ENCODE peak calls at places on chromosomes 7 and 10, in ten cellular contexts. One of them, this sample, is unnamed.
A peak's percentile ranks its signal among the peaks of the same experiment; 100 is the strongest.

GRCh38 chr10:117555017-117555416 is 12.5 kb downstream of the EMX2 start:
- DNase-seq in K562: no peak
- DNase-seq in ovary: no peak
- DNase-seq in A549: no peak
- DNase-seq in esophagus muscularis mucosa: no peak
- DNase-seq in GM12878: no peak
- DNase-seq in HepG2: no peak
- DNase-seq in tibial nerve: no peak
- DNase-seq in SK-N-SH: no peak
- DNase-seq in transverse colon: no peak
- DNase-seq in this sample: no peak

GRCh38 chr7:100590077-100590737 is 4.1 kb downstream of the FBXO24 start:
- DNase-seq in GM12878: no peak
- DNase-seq in SK-N-SH: no peak
- DNase-seq in transverse colon: no peak
- DNase-seq in K562: no peak
- DNase-seq in tibial nerve: no peak
- DNase-seq in HepG2: no peak
- DNase-seq in ovary: peak; percentile 42
- DNase-seq in esophagus muscularis mucosa: no peak
- DNase-seq in A549: no peak
- DNase-seq in this sample: no peak

GRCh38 chr10:124001391-124002260 is 91.8 kb downstream of the CHST15 start:
- DNase-seq in A549: no peak
- DNase-seq in SK-N-SH: peak; percentile 8
- DNase-seq in HepG2: no peak
- DNase-seq in K562: no peak
- DNase-seq in GM12878: no peak
- DNase-seq in ovary: peak; percentile 24
- DNase-seq in transverse colon: no peak
- DNase-seq in tibial nerve: no peak
- DNase-seq in esophagus muscularis mucosa: peak; percentile 91
- DNase-seq in this sample: peak; percentile 23

GRCh38 chr7:98119257-98119918 is 12.7 kb downstream of the LMTK2 start:
- DNase-seq in HepG2: peak; percentile 53
- DNase-seq in tibial nerve: no peak
- DNase-seq in transverse colon: no peak
- DNase-seq in SK-N-SH: no peak
- DNase-seq in A549: peak; percentile 46
- DNase-seq in GM12878: no peak
- DNase-seq in K562: no peak
- DNase-seq in esophagus muscularis mucosa: no peak
- DNase-seq in ovary: no peak
- DNase-seq in this sample: no peak

GRCh38 chr7:102260856-102261255 is 25.8 kb upstream of the SH2B2 start:
- DNase-seq in ovary: peak; percentile 52
- DNase-seq in SK-N-SH: peak; percentile 96
- DNase-seq in K562: no peak
- DNase-seq in HepG2: no peak
- DNase-seq in GM12878: no peak
- DNase-seq in esophagus muscularis mucosa: no peak
- DNase-seq in transverse colon: no peak
- DNase-seq in tibial nerve: no peak
- DNase-seq in A549: no peak
- DNase-seq in this sample: no peak

GRCh38 chr7:74233655-74234280 is 20.4 kb downstream of the RFC2 start:
- DNase-seq in ovary: no peak
- DNase-seq in A549: no peak
- DNase-seq in GM12878: no peak
- DNase-seq in transverse colon: no peak
- DNase-seq in HepG2: no peak
- DNase-seq in tibial nerve: no peak
- DNase-seq in SK-N-SH: no peak
- DNase-seq in esophagus muscularis mucosa: no peak
- DNase-seq in K562: peak; percentile 50
- DNase-seq in this sample: no peak

GRCh38 chr7:47601119-47601880 is 19.4 kb upstream of the TNS3 start:
- DNase-seq in tibial nerve: no peak
- DNase-seq in ovary: no peak
- DNase-seq in GM12878: no peak
- DNase-seq in A549: no peak
- DNase-seq in transverse colon: no peak
- DNase-seq in esophagus muscularis mucosa: no peak
- DNase-seq in HepG2: peak; percentile 40
- DNase-seq in K562: no peak
- DNase-seq in SK-N-SH: no peak
- DNase-seq in this sample: no peak

GRCh38 chr7:45099891-45100760 is 11.4 kb upstream of the NACAD start:
- DNase-seq in transverse colon: no peak
- DNase-seq in HepG2: no peak
- DNase-seq in GM12878: no peak
- DNase-seq in esophagus muscularis mucosa: no peak
- DNase-seq in SK-N-SH: no peak
- DNase-seq in A549: no peak
- DNase-seq in ovary: no peak
- DNase-seq in tibial nerve: no peak
- DNase-seq in K562: no peak
- DNase-seq in this sample: no peak

GRCh38 chr7:139588632-139589031 is 65.1 kb downstream of the CLEC2L start:
- DNase-seq in ovary: peak; percentile 71
- DNase-seq in A549: no peak
- DNase-seq in transverse colon: no peak
- DNase-seq in tibial nerve: no peak
- DNase-seq in K562: peak; percentile 61
- DNase-seq in HepG2: no peak
- DNase-seq in SK-N-SH: no peak
- DNase-seq in esophagus muscularis mucosa: peak; percentile 90
- DNase-seq in GM12878: no peak
- DNase-seq in this sample: peak; percentile 20

GRCh38 chr10:88881922-88882645 is 2.0 kb downstream of the STAMBPL1 start:
- DNase-seq in tibial nerve: no peak
- DNase-seq in SK-N-SH: no peak
- DNase-seq in transverse colon: no peak
- DNase-seq in A549: no peak
- DNase-seq in HepG2: no peak
- DNase-seq in esophagus muscularis mucosa: no peak
- DNase-seq in ovary: no peak
- DNase-seq in GM12878: no peak
- DNase-seq in K562: no peak
- DNase-seq in this sample: no peak

GRCh38 chr10:88883443-88883799 is 3.4 kb downstream of the STAMBPL1 start:
- DNase-seq in A549: no peak
- DNase-seq in GM12878: no peak
- DNase-seq in K562: no peak
- DNase-seq in transverse colon: no peak
- DNase-seq in tibial nerve: no peak
- DNase-seq in SK-N-SH: no peak
- DNase-seq in esophagus muscularis mucosa: no peak
- DNase-seq in ovary: no peak
- DNase-seq in HepG2: no peak
- DNase-seq in this sample: no peak

GRCh38 chr10:88879754-88880286 is at the start of gene STAMBPL1:
- DNase-seq in SK-N-SH: no peak
- DNase-seq in K562: no peak
- DNase-seq in GM12878: peak; percentile 50
- DNase-seq in tibial nerve: peak; percentile 19
- DNase-seq in ovary: peak; percentile 59
- DNase-seq in HepG2: no peak
- DNase-seq in transverse colon: peak; percentile 77
- DNase-seq in A549: peak; percentile 56
- DNase-seq in esophagus muscularis mucosa: peak; percentile 93
- DNase-seq in this sample: peak; percentile 61

GRCh38 chr10:88881335-88881734 is 1.3 kb downstream of the STAMBPL1 start:
- DNase-seq in A549: no peak
- DNase-seq in esophagus muscularis mucosa: no peak
- DNase-seq in SK-N-SH: peak; percentile 20
- DNase-seq in transverse colon: no peak
- DNase-seq in GM12878: no peak
- DNase-seq in tibial nerve: no peak
- DNase-seq in HepG2: no peak
- DNase-seq in ovary: no peak
- DNase-seq in K562: no peak
- DNase-seq in this sample: no peak

DNA sequence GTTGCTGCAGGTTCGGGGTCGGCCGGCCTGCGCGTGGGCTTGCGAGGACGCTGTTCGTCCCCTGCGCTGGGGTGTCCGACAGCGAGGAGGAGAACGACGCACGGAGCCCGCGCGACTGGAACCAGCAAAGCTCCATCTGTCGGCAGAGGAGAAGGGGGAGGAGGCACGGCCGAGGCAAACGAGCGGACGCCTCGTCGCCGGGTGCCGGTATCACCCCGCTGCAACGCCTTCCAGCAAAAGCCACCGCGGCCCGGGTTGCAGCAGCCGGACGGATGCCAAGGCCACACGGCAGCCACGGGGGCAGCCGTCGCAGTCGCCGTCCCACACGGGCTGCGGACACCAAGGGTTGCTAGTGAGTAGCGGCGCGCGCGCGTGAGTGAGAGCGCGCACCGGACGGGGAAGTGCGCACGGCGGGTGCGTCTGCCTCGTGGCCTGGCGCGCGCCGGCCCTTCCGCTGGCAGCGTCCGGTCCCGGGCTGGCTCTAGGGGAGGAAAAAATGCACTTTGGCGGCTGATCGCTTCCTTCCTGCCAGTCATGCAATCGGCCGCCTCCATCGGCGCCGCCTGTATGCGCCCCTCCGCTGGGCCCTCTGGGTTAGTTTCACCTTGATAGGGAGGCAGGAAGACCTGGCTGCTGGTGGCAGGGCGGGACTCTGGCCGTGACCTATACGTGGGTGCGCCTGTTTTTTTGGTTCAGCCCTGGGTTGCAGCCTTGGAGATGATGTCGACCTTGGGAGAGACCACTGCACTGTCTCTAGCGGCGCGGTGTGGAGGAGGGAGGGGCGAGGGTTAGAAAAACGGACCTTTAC is 446 bp downstream of the STAMBPL1 start:
- DNase-seq in tibial nerve: peak; percentile 72
- DNase-seq in esophagus muscularis mucosa: peak; percentile 95
- DNase-seq in GM12878: peak; percentile 70
- DNase-seq in A549: peak; percentile 69
- DNase-seq in ovary: peak; percentile 79
- DNase-seq in HepG2: peak; percentile 36
- DNase-seq in K562: peak; percentile 15
- DNase-seq in SK-N-SH: peak; percentile 87
- DNase-seq in transverse colon: peak; percentile 85
- DNase-seq in this sample: peak; percentile 86
- TF ChIP-seq EP300 in tibial nerve: peak; percentile 93
- TF ChIP-seq EP300 in esophagus muscularis mucosa: no peak
- TF ChIP-seq EP300 in GM12878: no peak
- TF ChIP-seq EP300 in A549: no peak
- TF ChIP-seq EP300 in ovary: no peak
- TF ChIP-seq EP300 in HepG2: no peak
- TF ChIP-seq EP300 in K562: no peak
- TF ChIP-seq EP300 in SK-N-SH: peak; percentile 37
- TF ChIP-seq EP300 in transverse colon: no peak
- TF ChIP-seq EP300 in this sample: no peak

DNA sequence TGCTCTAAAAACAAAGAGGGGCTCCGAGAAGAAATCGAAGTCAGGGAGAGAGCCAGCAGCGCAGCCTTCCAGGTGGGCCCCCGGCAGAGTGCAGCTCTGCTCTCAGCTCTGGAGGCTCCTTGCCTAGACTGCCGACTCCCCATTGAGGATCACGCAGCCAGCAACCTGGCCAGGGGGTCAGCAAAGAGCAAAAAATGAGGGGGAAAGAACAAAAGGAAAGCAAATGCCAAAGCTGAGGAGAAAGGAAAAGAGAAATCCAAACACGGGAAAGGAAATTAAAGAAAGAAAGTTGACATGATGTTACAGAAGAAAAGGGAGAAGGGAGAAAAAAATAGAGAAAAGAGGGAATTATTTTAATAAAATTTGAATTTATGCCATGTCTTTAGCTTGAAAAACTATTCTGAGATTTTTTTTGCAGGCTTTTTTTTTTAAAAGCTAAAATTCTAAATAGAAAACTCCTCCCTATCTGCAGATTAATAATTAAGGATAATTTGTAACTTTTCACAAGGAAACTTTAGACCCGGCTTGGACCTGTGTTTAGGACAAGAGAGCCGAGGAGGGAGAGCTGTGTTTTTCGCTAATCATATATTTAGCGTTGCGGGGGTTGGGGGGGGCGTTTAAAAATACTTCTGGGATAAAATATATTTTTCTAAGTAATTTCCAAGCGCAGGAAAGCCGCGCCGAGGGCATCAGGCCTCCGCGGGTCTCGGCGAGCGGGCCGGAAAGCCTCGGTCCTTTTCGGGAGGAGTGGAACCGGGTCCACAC is 1.9 kb downstream of the PAX2 start:
- DNase-seq in tibial nerve: no peak
- DNase-seq in HepG2: no peak
- DNase-seq in GM12878: no peak
- DNase-seq in esophagus muscularis mucosa: no peak
- DNase-seq in A549: no peak
- DNase-seq in SK-N-SH: no peak
- DNase-seq in K562: no peak
- DNase-seq in transverse colon: no peak
- DNase-seq in ovary: no peak
- DNase-seq in this sample: no peak
- H3K4me1 ChIP-seq in tibial nerve: peaks cover 38% of the 10 kb centered on the region
- H3K4me1 ChIP-seq in HepG2: peaks cover 4% of the 10 kb centered on the region
- H3K4me1 ChIP-seq in GM12878: no peaks in the 10 kb centered on the region
- H3K4me1 ChIP-seq in esophagus muscularis mucosa: peaks cover 79% of the 10 kb centered on the region
- H3K4me1 ChIP-seq in A549: peaks cover 23% of the 10 kb centered on the region
- H3K4me1 ChIP-seq in SK-N-SH: peaks cover 18% of the 10 kb centered on the region
- H3K4me1 ChIP-seq in K562: no peaks in the 10 kb centered on the region
- H3K4me1 ChIP-seq in transverse colon: peaks cover 39% of the 10 kb centered on the region
- H3K4me1 ChIP-seq in ovary: no peaks in the 10 kb centered on the region
- H3K4me1 ChIP-seq in this sample: peaks cover 48% of the 10 kb centered on the region

DNA sequence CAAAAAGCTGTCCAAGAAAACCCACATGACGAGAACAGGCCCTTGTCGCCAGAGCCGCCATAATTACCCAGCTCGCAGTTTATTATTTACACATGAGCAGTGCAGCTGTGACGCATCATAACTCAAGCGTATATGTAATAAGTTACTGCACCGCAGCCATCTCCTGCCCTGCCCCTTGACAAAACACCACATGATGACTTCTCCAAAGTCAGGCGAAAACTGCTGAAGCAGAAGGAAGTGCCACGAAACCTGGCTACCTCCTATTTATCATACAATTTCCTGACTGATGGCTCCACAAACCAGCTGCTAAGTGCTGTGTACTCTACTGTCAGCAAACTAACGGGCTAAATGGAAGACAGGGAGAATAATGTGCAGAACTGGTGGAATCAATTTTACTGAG is 156.2 kb downstream of the GLI3 start:
- DNase-seq in HepG2: no peak
- DNase-seq in GM12878: no peak
- DNase-seq in tibial nerve: no peak
- DNase-seq in K562: no peak
- DNase-seq in A549: no peak
- DNase-seq in transverse colon: no peak
- DNase-seq in ovary: no peak
- DNase-seq in SK-N-SH: no peak
- DNase-seq in esophagus muscularis mucosa: no peak
- DNase-seq in this sample: no peak
- H3K27ac ChIP-seq in HepG2: no peak overlapping the region
- H3K27ac ChIP-seq in GM12878: no peak overlapping the region
- H3K27ac ChIP-seq in tibial nerve: no peak overlapping the region
- H3K27ac ChIP-seq in K562: no peak overlapping the region
- H3K27ac ChIP-seq in A549: no peak overlapping the region
- H3K27ac ChIP-seq in transverse colon: no peak overlapping the region
- H3K27ac ChIP-seq in ovary: no peak overlapping the region
- H3K27ac ChIP-seq in SK-N-SH: no peak overlapping the region
- H3K27ac ChIP-seq in esophagus muscularis mucosa: no peak overlapping the region
- H3K27ac ChIP-seq in this sample: no peak overlapping the region

GRCh38 chr10:70887804-70888800 is at the start of gene PCBD1:
- DNase-seq in A549: peak; percentile 77
- DNase-seq in esophagus muscularis mucosa: no peak
- DNase-seq in GM12878: no peak
- DNase-seq in SK-N-SH: peak; percentile 88
- DNase-seq in ovary: peak; percentile 79
- DNase-seq in HepG2: peak; percentile 74
- DNase-seq in K562: peak; percentile 83
- DNase-seq in tibial nerve: peak; percentile 57
- DNase-seq in transverse colon: peak; percentile 86
- DNase-seq in this sample: peak; percentile 86
- TF ChIP-seq EP300 in A549: no peak
- TF ChIP-seq EP300 in esophagus muscularis mucosa: no peak
- TF ChIP-seq EP300 in GM12878: no peak
- TF ChIP-seq EP300 in SK-N-SH: no peak
- TF ChIP-seq EP300 in ovary: no peak
- TF ChIP-seq EP300 in HepG2: no peak
- TF ChIP-seq EP300 in K562: no peak
- TF ChIP-seq EP300 in tibial nerve: peak; percentile 41
- TF ChIP-seq EP300 in transverse colon: no peak
- TF ChIP-seq EP300 in this sample: no peak